ENCODE peak calls at places on chromosomes 13 and 19, in four cellular contexts. U is NT2/D1; S is tibial nerve; R is effector memory CD4-positive, alpha-beta T cell. N is an unnamed sample.

GRCh38 chr19:15432018-15432494 is 13.3 kb upstream of the AKAP8L start:
- DNase-seq in S (no peak), U (no peak), R (no peak), N (no peak)

GRCh38 chr19:15447057-15447456 is 2.7 kb downstream of the WIZ start:
- DNase-seq in S (no peak), U (no peak), R (no peak), N (no peak)

GRCh38 chr19:40621966-40622772 is 21.0 kb downstream of the LTBP4 start:
- DNase-seq in U (no peak), S (no peak), R (no peak), N (no peak)

GRCh38 chr13:101474419-101474957 is 22.0 kb downstream of the ITGBL1 start:
- DNase-seq in R (no peak), U (peak; percentile 47), S (no peak), N (no peak)

GRCh38 chr13:94620286-94620896 is 18.7 kb downstream of the GPR180 start:
- DNase-seq in S (no peak), R (no peak), U (no peak), N (no peak)

GRCh38 chr19:21166436-21166835 is 24.6 kb downstream of the ZNF431 start:
- DNase-seq in U (no peak), R (no peak), S (no peak), N (no peak)

GRCh38 chr19:961866-962620 is 22.1 kb upstream of the WDR18 start:
- DNase-seq in S (no peak), R (no peak), U (no peak), N (no peak)

GRCh38 chr13:98576215-98576945 is 527 bp downstream of the STK24 start:
- DNase-seq in R (peak; percentile 11), S (no peak), U (no peak), N (no peak)

GRCh38 chr13:30196025-30196424 is 111.3 kb downstream of the KATNAL1 start:
- DNase-seq in U (peak; percentile 28), R (no peak), S (no peak), N (peak; percentile 37)

GRCh38 chr13:21088534-21088933 is 27.1 kb upstream of the LATS2 start:
- DNase-seq in U (no peak), S (no peak), R (no peak), N (no peak)

GRCh38 chr13:83882626-83882959 is 319 bp upstream of the SLITRK1 start:
- DNase-seq in U (no peak), S (no peak), R (no peak), N (no peak)
- H3K4me3 ChIP-seq in U (peak overlapping the region; percentile 53), S (no peak overlapping the region), R (no peak overlapping the region), N (peak overlapping the region; percentile 54)

DNA sequence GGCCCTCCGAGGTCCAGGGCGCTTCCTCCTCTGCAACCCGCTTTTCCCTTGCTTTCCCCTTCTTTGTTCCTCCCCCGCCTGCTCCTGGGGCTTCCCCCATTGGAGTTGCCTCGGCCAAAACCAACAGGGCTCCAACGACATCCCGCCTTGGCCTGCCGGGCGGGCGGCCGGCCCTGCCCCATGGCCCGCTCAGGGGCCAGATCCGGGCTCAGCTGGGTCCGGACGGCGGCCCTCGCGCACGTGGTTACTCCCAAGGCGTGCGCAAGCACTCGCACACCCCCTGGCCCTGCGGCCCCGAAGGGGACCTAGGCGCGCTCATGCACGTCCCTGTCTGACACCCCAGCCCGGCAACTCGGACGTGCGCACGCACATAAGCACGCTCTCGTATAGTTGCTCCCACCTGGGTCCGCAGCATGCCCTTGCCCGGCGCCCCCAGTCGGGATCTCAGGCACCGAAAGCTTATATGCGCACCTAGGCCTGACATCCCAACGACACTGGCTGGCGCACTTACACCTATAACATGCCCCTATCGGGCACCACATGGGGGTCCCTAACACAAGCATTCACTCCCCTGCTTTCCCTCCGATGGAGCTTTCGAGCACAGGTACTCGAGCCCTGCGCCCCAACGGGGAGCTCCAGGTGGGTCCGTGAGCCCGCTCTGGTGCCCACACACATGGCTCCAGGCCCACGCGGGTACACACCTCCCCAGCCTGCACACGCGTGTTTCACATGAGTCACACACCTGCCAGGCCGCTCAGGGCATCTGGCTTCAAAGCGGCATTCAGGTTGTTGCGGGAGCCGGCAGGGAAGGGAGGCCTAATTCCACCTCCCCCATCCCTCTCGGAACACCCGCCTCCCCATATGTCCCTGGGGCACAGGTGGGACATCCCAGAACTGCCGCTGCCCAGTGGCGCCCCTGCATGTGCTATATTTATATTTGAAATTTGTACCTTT is 15.0 kb downstream of the NFIX start:
- DNase-seq in S (no peak), R (no peak), U (no peak), N (no peak)
- H3K4me1 ChIP-seq in S (peaks cover 68% of the 10 kb centered on the region), R (peaks cover 23% of the 10 kb centered on the region), U (peaks cover 19% of the 10 kb centered on the region), N (peaks cover 14% of the 10 kb centered on the region)

GRCh38 chr13:88707652-88708051 is 1036.5 kb downstream of the SLITRK5 start:
- DNase-seq in S (no peak), R (no peak), U (no peak), N (no peak)
- H3K4me3 ChIP-seq in S (no peak overlapping the region), R (no peak overlapping the region), U (no peak overlapping the region), N (no peak overlapping the region)

GRCh38 chr19:34189917-34190425 is 17.7 kb downstream of the LSM14A start:
- DNase-seq in U (no peak), S (no peak), R (no peak), N (no peak)
- H3K4me1 ChIP-seq in U (peaks cover 2% of the 10 kb centered on the region), S (peaks cover 33% of the 10 kb centered on the region), R (peaks cover 24% of the 10 kb centered on the region), N (no peaks in the 10 kb centered on the region)

GRCh38 chr19:4911314-4911713 is 2.0 kb downstream of the UHRF1 start:
- DNase-seq in S (no peak), R (no peak), U (no peak), N (no peak)
- H3K4me3 ChIP-seq in S (peak overlapping the region; percentile 47), R (peak overlapping the region; percentile 72), U (peak overlapping the region; percentile 9), N (no peak overlapping the region)

GRCh38 chr13:110311721-110312668 is 4.9 kb downstream of the COL4A2 start:
- DNase-seq in S (no peak), U (no peak), R (no peak), N (no peak)
- H3K4me1 ChIP-seq in S (peaks cover 28% of the 10 kb centered on the region), U (peaks cover 7% of the 10 kb centered on the region), R (no peaks in the 10 kb centered on the region), N (peaks cover under 1% of the 10 kb centered on the region)